ENCODE peak calls at places on chromosome X, in five cellular contexts. D, W, B, H and J are unnamed samples.

GRCh38 chrX:63658920-63659319 is 126.1 kb downstream of the ARHGEF9 start:
- DNase-seq in B (peak; percentile 21), D (no peak), H (no peak), W (no peak), J (no peak)

GRCh38 chrX:107718156-107718621 is 57.4 kb downstream of the TSC22D3 start:
- DNase-seq in W (peak; percentile 92), D (peak; percentile 67), H (peak; percentile 69), B (peak; percentile 92), J (peak; percentile 93)

GRCh38 chrX:97367149-97367548 is 483.4 kb downstream of the RPA4 start:
- DNase-seq in D (no peak), B (peak; percentile 72), H (no peak), W (peak; percentile 19), J (peak; percentile 71)

GRCh38 chrX:50448565-50448964 is 22.1 kb downstream of the DGKK start:
- DNase-seq in B (no peak), H (peak; percentile 78), D (peak; percentile 1), W (peak; percentile 30), J (no peak)

GRCh38 chrX:9611436-9612145 is 146.7 kb downstream of the TBL1X start:
- DNase-seq in D (no peak), B (no peak), H (no peak), W (no peak), J (no peak)

GRCh38 chrX:101759000-101759399 is 99.3 kb upstream of the ARMCX2 start:
- DNase-seq in D (peak; percentile 1), H (peak; percentile 1), W (peak; percentile 49), B (peak; percentile 51), J (peak; percentile 66)

GRCh38 chrX:23742174-23742692 is 843 bp downstream of the ACOT9 start:
- DNase-seq in D (peak; percentile 45), B (peak; percentile 82), W (peak; percentile 71), H (peak; percentile 59), J (peak; percentile 86)

GRCh38 chrX:132101799-132102198 is 26.0 kb downstream of the FRMD7 start:
- DNase-seq in W (no peak), D (no peak), B (no peak), H (no peak), J (no peak)

GRCh38 chrX:121000589-121000988 is 15.0 kb upstream of the CT47A1 start:
- DNase-seq in B (no peak), H (peak; percentile 33), D (no peak), W (peak; percentile 19), J (peak; percentile 18)

GRCh38 chrX:65750674-65751469 is 83.4 kb downstream of the MSN start:
- DNase-seq in D (no peak), H (no peak), W (no peak), B (no peak), J (no peak)

GRCh38 chrX:44903107-44903506 is 30.1 kb downstream of the KDM6A start:
- DNase-seq in B (peak; percentile 67), W (no peak), H (peak; percentile 86), D (peak; percentile 41), J (no peak)

GRCh38 chrX:44906041-44906440 is 33.1 kb downstream of the KDM6A start:
- DNase-seq in B (no peak), H (no peak), D (no peak), W (no peak), J (no peak)

GRCh38 chrX:44904542-44905115 is 31.6 kb downstream of the KDM6A start:
- DNase-seq in B (no peak), D (no peak), W (no peak), H (no peak), J (peak; percentile 25)

GRCh38 chrX:44906542-44906941 is 33.6 kb downstream of the KDM6A start:
- DNase-seq in W (no peak), B (no peak), H (no peak), D (no peak), J (no peak)

GRCh38 chrX:44903842-44904530 is 31.0 kb downstream of the KDM6A start:
- DNase-seq in B (no peak), W (no peak), H (no peak), D (no peak), J (no peak)
- H3K4me1 ChIP-seq in B (no peaks in the 10 kb centered on the region), W (no peaks in the 10 kb centered on the region), H (peaks cover 16% of the 10 kb centered on the region), D (peaks cover 53% of the 10 kb centered on the region), J (peaks cover 21% of the 10 kb centered on the region)

GRCh38 chrX:20265221-20265725 is 1.4 kb downstream of the RPS6KA3 start:
- DNase-seq in D (peak; percentile 36), H (peak; percentile 77), B (peak; percentile 71), W (peak; percentile 74), J (peak; percentile 81)

GRCh38 chrX:20263474-20263873 is 3.2 kb downstream of the RPS6KA3 start:
- DNase-seq in D (no peak), W (no peak), H (peak; percentile 32), B (peak; percentile 47), J (peak; percentile 25)

GRCh38 chrX:20265726-20266681 is 705 bp downstream of the RPS6KA3 start:
- DNase-seq in B (no peak), H (peak; percentile 16), W (peak; percentile 55), D (peak; percentile 19), J (peak; percentile 48)

GRCh38 chrX:20260885-20261284 is 5.8 kb downstream of the RPS6KA3 start:
- DNase-seq in B (no peak), D (no peak), W (no peak), H (no peak), J (no peak)
- H3K4me3 ChIP-seq in B (no peak overlapping the region), D (no peak overlapping the region), W (no peak overlapping the region), H (no peak overlapping the region), J (no peak overlapping the region)

GRCh38 chrX:72011734-72012133 is 101.1 kb downstream of the NHSL2 start:
- DNase-seq in D (no peak), H (no peak), B (no peak), W (no peak), J (no peak)

GRCh38 chrX:72005046-72005445 is 94.4 kb downstream of the NHSL2 start:
- DNase-seq in W (no peak), B (no peak), H (no peak), D (no peak), J (no peak)

GRCh38 chrX:72003811-72004750 is 93.4 kb downstream of the NHSL2 start:
- DNase-seq in H (peak; percentile 10), B (no peak), W (peak; percentile 46), D (no peak), J (peak; percentile 52)

GRCh38 chrX:72006461-72006860 is 95.8 kb downstream of the NHSL2 start:
- DNase-seq in D (no peak), W (no peak), B (no peak), H (no peak), J (no peak)

GRCh38 chrX:72009731-72010130 is 99.1 kb downstream of the NHSL2 start:
- DNase-seq in W (no peak), B (no peak), H (no peak), D (no peak), J (no peak)
- H3K4me1 ChIP-seq in W (no peaks in the 10 kb centered on the region), B (no peaks in the 10 kb centered on the region), H (no peaks in the 10 kb centered on the region), D (no peaks in the 10 kb centered on the region), J (no peaks in the 10 kb centered on the region)

DNA sequence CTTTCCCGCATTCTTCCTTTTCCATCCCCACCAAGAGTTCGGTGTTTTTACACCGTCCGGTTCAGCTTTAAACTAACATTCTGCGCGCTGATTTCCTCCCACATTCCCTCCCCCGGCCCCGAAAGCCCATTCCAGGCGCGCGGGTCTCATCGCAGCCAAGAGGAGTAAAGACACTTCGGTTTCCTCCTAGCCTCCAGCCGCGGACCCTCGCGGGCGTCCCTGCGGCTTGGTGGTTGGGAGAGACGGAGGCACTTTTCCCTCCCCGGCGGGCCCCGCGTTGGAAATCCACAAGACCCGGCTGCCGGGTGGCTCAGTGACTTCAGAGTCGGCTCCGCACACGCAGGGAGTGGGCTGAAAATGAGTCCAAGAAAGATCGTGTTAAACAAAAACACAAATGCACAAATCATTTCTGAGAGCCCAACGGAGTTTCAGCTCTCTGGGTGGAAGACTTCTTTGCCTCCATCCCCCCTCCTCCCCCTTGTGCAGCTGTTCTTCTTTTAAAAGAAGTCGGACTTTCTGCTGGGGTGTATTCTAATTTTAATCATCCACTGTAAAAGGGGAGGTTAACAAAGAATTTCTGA is 2.0 kb upstream of the ARX start:
- DNase-seq in H (no peak), D (no peak), W (no peak), B (no peak), J (no peak)
- H3K4me3 ChIP-seq in H (no peak overlapping the region), D (peak overlapping the region; percentile 41), W (no peak overlapping the region), B (no peak overlapping the region), J (no peak overlapping the region)

GRCh38 chrX:154325541-154325940 is 29.9 kb downstream of the TKTL1 start:
- DNase-seq in W (no peak), H (no peak), B (peak; percentile 44), D (no peak), J (peak; percentile 28)
- H3K4me1 ChIP-seq in W (no peaks in the 10 kb centered on the region), H (no peaks in the 10 kb centered on the region), B (no peaks in the 10 kb centered on the region), D (no peaks in the 10 kb centered on the region), J (peaks cover 12% of the 10 kb centered on the region)

DNA sequence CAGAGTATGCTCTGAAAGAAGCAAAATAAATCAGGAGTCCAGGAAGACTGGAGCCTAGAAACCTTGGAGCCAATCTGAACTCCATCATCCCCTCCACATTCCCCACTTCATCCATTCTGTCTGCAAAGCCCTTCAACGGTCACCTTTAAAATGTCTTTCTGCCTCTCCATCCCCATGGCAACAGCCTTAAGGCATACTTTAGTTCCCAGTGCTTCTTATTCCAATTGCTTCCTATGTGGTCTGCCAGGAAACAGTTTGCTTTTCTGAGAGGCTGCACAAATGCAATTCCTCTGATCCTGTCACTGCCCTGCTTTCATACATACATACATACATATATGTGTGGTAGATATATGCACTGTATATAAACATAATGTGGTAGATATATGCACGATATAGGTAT is 802 bp upstream of the MAGEH1 start:
- DNase-seq in W (no peak), H (no peak), D (no peak), B (no peak), J (no peak)
- H3K4me3 ChIP-seq in W (peak overlapping the region; percentile 44), H (no peak overlapping the region), D (no peak overlapping the region), B (peak overlapping the region; percentile 71), J (peak overlapping the region; percentile 87)

GRCh38 chrX:103535206-103535605 is 15.9 kb upstream of the RAB40A start:
- DNase-seq in W (no peak), H (no peak), B (no peak), D (no peak), J (no peak)
- H3K4me1 ChIP-seq in W (peaks cover 42% of the 10 kb centered on the region), H (peaks cover 40% of the 10 kb centered on the region), B (peaks cover 5% of the 10 kb centered on the region), D (no peaks in the 10 kb centered on the region), J (peaks cover 62% of the 10 kb centered on the region)

GRCh38 chrX:140503230-140503585 is 1.7 kb downstream of the SOX3 start:
- DNase-seq in W (no peak), B (no peak), H (no peak), D (no peak), J (no peak)
- H3K4me3 ChIP-seq in W (no peak overlapping the region), B (no peak overlapping the region), H (no peak overlapping the region), D (peak overlapping the region; percentile 37), J (no peak overlapping the region)

DNA sequence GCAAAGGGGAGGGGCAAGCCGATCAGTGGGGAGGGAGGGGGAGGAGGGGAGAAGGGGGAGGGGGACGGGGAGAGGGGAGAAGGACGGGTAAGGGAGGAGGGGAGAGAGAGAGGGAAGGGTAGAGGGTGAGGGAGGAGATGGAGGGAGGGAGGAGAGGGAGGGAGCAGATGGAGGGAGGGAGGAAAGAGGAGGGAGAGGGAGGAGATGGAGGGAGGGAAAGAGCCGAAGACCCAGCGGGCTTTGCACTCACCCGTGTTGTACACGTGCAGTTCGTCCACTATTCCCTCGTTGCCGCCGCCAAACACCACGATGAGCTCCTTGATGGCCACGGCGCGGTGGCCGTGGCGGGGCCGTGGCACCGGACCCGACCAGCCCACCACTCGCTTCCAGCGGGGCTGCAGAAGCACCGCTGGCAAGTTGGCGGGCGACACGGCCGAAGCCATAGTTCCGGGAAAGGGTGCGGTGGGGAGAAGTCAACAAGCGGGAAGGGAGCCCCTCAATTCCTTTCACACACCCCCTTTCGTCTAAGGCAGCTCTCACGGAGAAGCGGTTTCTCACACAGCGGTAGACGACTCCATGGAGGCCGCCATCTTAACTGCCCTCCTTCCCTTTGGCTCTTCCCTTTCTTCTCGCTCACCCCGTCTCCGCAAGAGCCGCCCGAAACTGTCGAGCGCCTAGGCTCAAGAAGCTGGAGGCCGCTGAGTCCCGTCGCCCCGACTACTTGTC is 1.1 kb downstream of the HCFC1 start:
- DNase-seq in H (peak; percentile 47), W (peak; percentile 68), D (no peak), B (peak; percentile 90), J (peak; percentile 60)
- H3K4me1 ChIP-seq in H (peaks cover 22% of the 10 kb centered on the region), W (peaks cover 27% of the 10 kb centered on the region), D (peaks cover 35% of the 10 kb centered on the region), B (peaks cover 21% of the 10 kb centered on the region), J (peaks cover 51% of the 10 kb centered on the region)

GRCh38 chrX:87517571-87518141 is at the start of gene KLHL4:
- DNase-seq in B (peak; percentile 82), H (peak; percentile 82), D (no peak), W (peak; percentile 62), J (no peak)
- H3K4me3 ChIP-seq in B (peak within 1 kb of the TSS; percentile 1), H (peak within 1 kb of the TSS; percentile 17), D (peak within 1 kb of the TSS; percentile 53), W (peak within 1 kb of the TSS; percentile 13), J (peak within 1 kb of the TSS; percentile 80)